ENCODE peak calls at places on chromosome 13, in five cellular contexts. One of them, this sample, is unnamed.

GRCh38 chr13:33087091-33087490 is 70.9 kb downstream of the KL start:
- DNase-seq in A549: no peak
- DNase-seq in H1: no peak
- DNase-seq in tibial nerve: no peak
- DNase-seq in upper lobe of left lung: no peak
- DNase-seq in this sample: no peak

GRCh38 chr13:51801631-51802099 is 2.3 kb downstream of the DHRS12 start:
- DNase-seq in A549: peak
- DNase-seq in upper lobe of left lung: peak
- DNase-seq in H1: no peak
- DNase-seq in tibial nerve: peak
- DNase-seq in this sample: peak

GRCh38 chr13:76632388-76633044 is 253.7 kb downstream of the KCTD12 start:
- DNase-seq in tibial nerve: no peak
- DNase-seq in A549: no peak
- DNase-seq in H1: no peak
- DNase-seq in upper lobe of left lung: peak
- DNase-seq in this sample: no peak

GRCh38 chr13:42048625-42049453 is at the start of gene DGKH:
- DNase-seq in H1: no peak
- DNase-seq in A549: peak
- DNase-seq in upper lobe of left lung: peak
- DNase-seq in tibial nerve: peak
- DNase-seq in this sample: peak

GRCh38 chr13:67148219-67148583 is 81.9 kb downstream of the PCDH9 start:
- DNase-seq in A549: no peak
- DNase-seq in tibial nerve: no peak
- DNase-seq in H1: no peak
- DNase-seq in upper lobe of left lung: no peak
- DNase-seq in this sample: no peak

GRCh38 chr13:75806101-75806500 is 170.0 kb downstream of the LMO7 start:
- DNase-seq in tibial nerve: no peak
- DNase-seq in upper lobe of left lung: no peak
- DNase-seq in A549: no peak
- DNase-seq in H1: no peak
- DNase-seq in this sample: no peak

GRCh38 chr13:98476106-98476505 is 100.8 kb downstream of the STK24 start:
- DNase-seq in upper lobe of left lung: no peak
- DNase-seq in tibial nerve: no peak
- DNase-seq in A549: no peak
- DNase-seq in H1: no peak
- DNase-seq in this sample: no peak

GRCh38 chr13:48489003-48489402 is 43.9 kb downstream of the RCBTB2 start:
- DNase-seq in H1: no peak
- DNase-seq in A549: no peak
- DNase-seq in tibial nerve: no peak
- DNase-seq in upper lobe of left lung: no peak
- DNase-seq in this sample: no peak

GRCh38 chr13:100458673-100459072 is 129.9 kb downstream of the GGACT start:
- DNase-seq in H1: no peak
- DNase-seq in tibial nerve: no peak
- DNase-seq in A549: no peak
- DNase-seq in upper lobe of left lung: no peak
- DNase-seq in this sample: no peak

GRCh38 chr13:105817498-105817897 is 718.0 kb downstream of the EFNB2 start:
- DNase-seq in A549: no peak
- DNase-seq in tibial nerve: no peak
- DNase-seq in upper lobe of left lung: no peak
- DNase-seq in H1: no peak
- DNase-seq in this sample: no peak

GRCh38 chr13:20270163-20270865 is 38.2 kb upstream of the GJB6 start:
- DNase-seq in A549: no peak
- DNase-seq in upper lobe of left lung: no peak
- DNase-seq in H1: no peak
- DNase-seq in tibial nerve: no peak
- DNase-seq in this sample: no peak

GRCh38 chr13:57698851-57699250 is 67.3 kb downstream of the PCDH17 start:
- DNase-seq in upper lobe of left lung: no peak
- DNase-seq in H1: no peak
- DNase-seq in A549: no peak
- DNase-seq in tibial nerve: no peak
- DNase-seq in this sample: no peak

DNA sequence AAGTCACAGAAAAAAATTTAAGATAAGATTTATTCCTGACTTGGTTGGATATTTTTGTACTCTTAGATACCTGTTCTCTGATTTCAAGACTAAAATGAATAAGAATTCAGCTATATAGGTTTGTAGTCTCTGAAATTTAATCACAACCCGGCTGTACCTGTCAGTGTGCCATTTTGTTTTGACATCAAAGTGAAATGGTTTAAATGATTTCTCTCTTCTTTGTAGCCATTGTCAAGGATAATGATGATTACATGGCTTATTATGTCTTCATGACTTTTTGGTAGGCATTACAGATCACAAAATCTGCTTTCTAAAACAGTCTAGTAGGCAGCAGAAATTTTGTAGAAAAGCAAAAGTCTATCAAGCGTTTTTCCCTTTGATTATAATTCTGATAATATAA is 72.5 kb downstream of the PCDH17 start:
- DNase-seq in H1: no peak
- DNase-seq in tibial nerve: no peak
- DNase-seq in upper lobe of left lung: no peak
- DNase-seq in A549: no peak
- DNase-seq in this sample: no peak
- TF ChIP-seq EP300 in H1: no peak
- TF ChIP-seq EP300 in tibial nerve: no peak
- TF ChIP-seq EP300 in upper lobe of left lung: no peak
- TF ChIP-seq EP300 in A549: no peak
- TF ChIP-seq EP300 in this sample: no peak

GRCh38 chr13:70107125-70107497 is 515 bp upstream of the ATXN8OS start:
- DNase-seq in A549: no peak
- DNase-seq in H1: no peak
- DNase-seq in upper lobe of left lung: no peak
- DNase-seq in tibial nerve: no peak
- DNase-seq in this sample: no peak

GRCh38 chr13:70104481-70104880 is 3.1 kb upstream of the ATXN8OS start:
- DNase-seq in A549: no peak
- DNase-seq in tibial nerve: no peak
- DNase-seq in upper lobe of left lung: no peak
- DNase-seq in H1: no peak
- DNase-seq in this sample: no peak

GRCh38 chr13:70108276-70108845 is at the start of gene KLHL1:
- DNase-seq in A549: no peak
- DNase-seq in upper lobe of left lung: no peak
- DNase-seq in tibial nerve: no peak
- DNase-seq in H1: no peak
- DNase-seq in this sample: no peak

GRCh38 chr13:70107498-70108271 is at the start of gene ATXN8OS:
- DNase-seq in upper lobe of left lung: no peak
- DNase-seq in H1: no peak
- DNase-seq in A549: no peak
- DNase-seq in tibial nerve: no peak
- DNase-seq in this sample: no peak
- H3K4me3 ChIP-seq in upper lobe of left lung: no peak
- H3K4me3 ChIP-seq in H1: peak
- H3K4me3 ChIP-seq in A549: no peak
- H3K4me3 ChIP-seq in tibial nerve: no peak
- H3K4me3 ChIP-seq in this sample: no peak

GRCh38 chr13:93529961-93530360 is 303.4 kb downstream of the GPC6 start:
- DNase-seq in H1: no peak
- DNase-seq in upper lobe of left lung: no peak
- DNase-seq in A549: no peak
- DNase-seq in tibial nerve: no peak
- DNase-seq in this sample: no peak
- TF ChIP-seq CTCF in H1: no peak
- TF ChIP-seq CTCF in upper lobe of left lung: no peak
- TF ChIP-seq CTCF in A549: no peak
- TF ChIP-seq CTCF in tibial nerve: no peak
- TF ChIP-seq CTCF in this sample: no peak

GRCh38 chr13:39961036-39961435 is 305.6 kb downstream of the COG6 start:
- DNase-seq in H1: no peak
- DNase-seq in upper lobe of left lung: no peak
- DNase-seq in tibial nerve: no peak
- DNase-seq in A549: no peak
- DNase-seq in this sample: no peak
- TF ChIP-seq EP300 in H1: no peak
- TF ChIP-seq EP300 in upper lobe of left lung: no peak
- TF ChIP-seq EP300 in tibial nerve: no peak
- TF ChIP-seq EP300 in A549: no peak
- TF ChIP-seq EP300 in this sample: no peak

GRCh38 chr13:27961227-27962085 is 7.7 kb downstream of the CDX2 start:
- DNase-seq in upper lobe of left lung: no peak
- DNase-seq in H1: no peak
- DNase-seq in tibial nerve: no peak
- DNase-seq in A549: no peak
- DNase-seq in this sample: no peak

GRCh38 chr13:27962128-27962841 is 6.8 kb downstream of the CDX2 start:
- DNase-seq in A549: no peak
- DNase-seq in upper lobe of left lung: no peak
- DNase-seq in H1: no peak
- DNase-seq in tibial nerve: no peak
- DNase-seq in this sample: no peak

GRCh38 chr13:27959976-27960361 is 9.1 kb downstream of the CDX2 start:
- DNase-seq in tibial nerve: no peak
- DNase-seq in upper lobe of left lung: no peak
- DNase-seq in H1: no peak
- DNase-seq in A549: no peak
- DNase-seq in this sample: no peak

GRCh38 chr13:27958928-27959539 is 10.1 kb downstream of the CDX2 start:
- DNase-seq in A549: no peak
- DNase-seq in tibial nerve: no peak
- DNase-seq in upper lobe of left lung: no peak
- DNase-seq in H1: no peak
- DNase-seq in this sample: no peak

GRCh38 chr13:27960362-27961226 is 8.5 kb downstream of the CDX2 start:
- DNase-seq in upper lobe of left lung: peak
- DNase-seq in H1: no peak
- DNase-seq in tibial nerve: no peak
- DNase-seq in A549: peak
- DNase-seq in this sample: no peak
- H3K4me3 ChIP-seq in upper lobe of left lung: peak
- H3K4me3 ChIP-seq in H1: peak
- H3K4me3 ChIP-seq in tibial nerve: peak
- H3K4me3 ChIP-seq in A549: peak
- H3K4me3 ChIP-seq in this sample: peak

GRCh38 chr13:81540777-81541176 is 1199.9 kb upstream of the SPRY2 start:
- DNase-seq in upper lobe of left lung: no peak
- DNase-seq in A549: no peak
- DNase-seq in tibial nerve: no peak
- DNase-seq in H1: no peak
- DNase-seq in this sample: no peak
- TF ChIP-seq CTCF in upper lobe of left lung: peak
- TF ChIP-seq CTCF in A549: no peak
- TF ChIP-seq CTCF in tibial nerve: peak
- TF ChIP-seq CTCF in H1: no peak
- TF ChIP-seq CTCF in this sample: no peak

GRCh38 chr13:32080328-32080744 is 48.8 kb downstream of the FRY start:
- DNase-seq in H1: no peak
- DNase-seq in upper lobe of left lung: no peak
- DNase-seq in tibial nerve: no peak
- DNase-seq in A549: no peak
- DNase-seq in this sample: no peak
- TF ChIP-seq EP300 in H1: no peak
- TF ChIP-seq EP300 in upper lobe of left lung: no peak
- TF ChIP-seq EP300 in tibial nerve: no peak
- TF ChIP-seq EP300 in A549: no peak
- TF ChIP-seq EP300 in this sample: no peak

This sample was measured in ovary.